ENCODE peak calls at places on chromosomes 11 and 22, in eight cellular contexts. X is stomach, P is prostate gland, F is sigmoid colon, Y is HCT116, K is K562, J is GM12878, R is GM23338. G is an unnamed sample.

GRCh38 chr11:102415252-102415916 is 37.2 kb downstream of the TMEM123 start:
- DNase-seq in X (no peak), R (no peak), Y (no peak), P (no peak), J (no peak), F (no peak), K (no peak), G (no peak)

GRCh38 chr11:64892411-64892831 is 14.0 kb upstream of the EHD1 start:
- DNase-seq in K (no peak), R (no peak), X (no peak), Y (no peak), P (no peak), J (no peak), F (no peak), G (no peak)

GRCh38 chr11:77883775-77884174 is 62.8 kb downstream of the AAMDC start:
- DNase-seq in F (no peak), X (no peak), P (no peak), R (no peak), J (no peak), Y (no peak), K (no peak), G (no peak)

GRCh38 chr22:37556750-37557149 is 3.5 kb upstream of the CDC42EP1 start:
- DNase-seq in K (no peak), J (no peak), X (no peak), Y (no peak), R (peak), F (no peak), P (no peak), G (no peak)

GRCh38 chr22:49031746-49032330 is 795.8 kb downstream of the BRD1 start:
- DNase-seq in R (no peak), P (no peak), Y (no peak), J (no peak), X (no peak), K (no peak), F (no peak), G (no peak)

GRCh38 chr11:44885919-44886318 is 64.8 kb downstream of the TP53I11 start:
- DNase-seq in K (no peak), Y (no peak), P (no peak), F (no peak), R (no peak), X (no peak), J (no peak), G (no peak)

GRCh38 chr11:34243620-34244493 is 114.0 kb downstream of the ABTB2 start:
- DNase-seq in J (peak), X (peak), K (peak), P (peak), Y (peak), R (no peak), F (no peak), G (peak)

GRCh38 chr22:43990044-43990443 is 34.1 kb upstream of the PARVB start:
- DNase-seq in F (peak), X (no peak), P (no peak), Y (no peak), K (no peak), R (no peak), J (no peak), G (no peak)

GRCh38 chr11:8699903-8700302 is 17.3 kb downstream of the RPL27A start:
- DNase-seq in J (no peak), Y (no peak), X (no peak), P (no peak), K (no peak), F (peak), R (peak), G (no peak)

GRCh38 chr22:29820941-29821789 is 16.9 kb downstream of the ASCC2 start:
- DNase-seq in P (peak), K (peak), X (peak), F (peak), J (peak), R (no peak), Y (peak), G (no peak)

GRCh38 chr11:93861808-93862207 is 11.4 kb upstream of the VSTM5 start:
- DNase-seq in Y (no peak), X (no peak), R (no peak), P (no peak), K (no peak), J (no peak), F (no peak), G (no peak)

GRCh38 chr11:65563606-65564005 is 5.4 kb upstream of the LTBP3 start:
- DNase-seq in J (no peak), R (no peak), X (no peak), Y (no peak), P (no peak), K (no peak), F (no peak), G (no peak)

GRCh38 chr11:83087035-83087434 is 15.3 kb upstream of the RAB30 start:
- DNase-seq in R (no peak), K (no peak), F (no peak), P (no peak), Y (no peak), X (no peak), J (no peak), G (no peak)

GRCh38 chr11:8329336-8329735 is 65.7 kb upstream of the LMO1 start:
- DNase-seq in P (no peak), F (no peak), J (no peak), X (no peak), R (no peak), K (no peak), Y (no peak), G (no peak)

GRCh38 chr11:43830928-43831440 is 49.6 kb upstream of the ALKBH3 start:
- DNase-seq in K (no peak), X (peak), F (no peak), R (no peak), P (no peak), J (no peak), Y (peak), G (no peak)

GRCh38 chr11:57349491-57350274 is 11.5 kb downstream of the P2RX3 start:
- DNase-seq in P (peak), R (peak), K (peak), F (peak), J (no peak), X (peak), Y (peak), G (peak)

GRCh38 chr11:94544832-94545640 is 1.3 kb downstream of the FUT4 start:
- DNase-seq in Y (no peak), F (peak), J (no peak), X (peak), P (peak), R (peak), K (peak), G (no peak)

GRCh38 chr22:29621761-29622526 is 18.5 kb downstream of the NF2 start:
- DNase-seq in F (no peak), P (no peak), K (no peak), Y (peak), R (peak), J (no peak), X (no peak), G (no peak)

GRCh38 chr11:76674517-76675400 is 4.2 kb upstream of the LRRC32 start:
- DNase-seq in R (peak), F (no peak), Y (no peak), K (no peak), P (no peak), J (peak), X (no peak), G (no peak)

GRCh38 chr22:30868663-30869385 is 99.8 kb downstream of the MORC2 start:
- DNase-seq in P (no peak), F (peak), R (no peak), Y (no peak), K (peak), J (no peak), X (no peak), G (peak)

GRCh38 chr11:95412074-95412473 is 181.1 kb upstream of the SESN3 start:
- DNase-seq in R (no peak), X (no peak), J (no peak), Y (no peak), F (no peak), K (no peak), P (no peak), G (no peak)

GRCh38 chr11:76658231-76658630 is 12.3 kb downstream of the LRRC32 start:
- DNase-seq in K (no peak), P (no peak), Y (no peak), F (peak), R (no peak), X (no peak), J (no peak), G (no peak)

GRCh38 chr11:2833051-2833937 is 52.3 kb downstream of the CDKN1C start:
- DNase-seq in F (no peak), P (no peak), K (no peak), R (no peak), J (no peak), X (no peak), Y (no peak), G (no peak)

GRCh38 chr11:92784313-92784712 is 185.1 kb upstream of the MTNR1B start:
- DNase-seq in J (no peak), R (no peak), F (no peak), Y (no peak), P (no peak), K (no peak), X (no peak), G (no peak)

GRCh38 chr11:69088676-69089146 is 40.0 kb downstream of the TPCN2 start:
- DNase-seq in Y (peak), P (peak), K (peak), J (peak), R (peak), F (peak), X (peak), G (peak)

DNA sequence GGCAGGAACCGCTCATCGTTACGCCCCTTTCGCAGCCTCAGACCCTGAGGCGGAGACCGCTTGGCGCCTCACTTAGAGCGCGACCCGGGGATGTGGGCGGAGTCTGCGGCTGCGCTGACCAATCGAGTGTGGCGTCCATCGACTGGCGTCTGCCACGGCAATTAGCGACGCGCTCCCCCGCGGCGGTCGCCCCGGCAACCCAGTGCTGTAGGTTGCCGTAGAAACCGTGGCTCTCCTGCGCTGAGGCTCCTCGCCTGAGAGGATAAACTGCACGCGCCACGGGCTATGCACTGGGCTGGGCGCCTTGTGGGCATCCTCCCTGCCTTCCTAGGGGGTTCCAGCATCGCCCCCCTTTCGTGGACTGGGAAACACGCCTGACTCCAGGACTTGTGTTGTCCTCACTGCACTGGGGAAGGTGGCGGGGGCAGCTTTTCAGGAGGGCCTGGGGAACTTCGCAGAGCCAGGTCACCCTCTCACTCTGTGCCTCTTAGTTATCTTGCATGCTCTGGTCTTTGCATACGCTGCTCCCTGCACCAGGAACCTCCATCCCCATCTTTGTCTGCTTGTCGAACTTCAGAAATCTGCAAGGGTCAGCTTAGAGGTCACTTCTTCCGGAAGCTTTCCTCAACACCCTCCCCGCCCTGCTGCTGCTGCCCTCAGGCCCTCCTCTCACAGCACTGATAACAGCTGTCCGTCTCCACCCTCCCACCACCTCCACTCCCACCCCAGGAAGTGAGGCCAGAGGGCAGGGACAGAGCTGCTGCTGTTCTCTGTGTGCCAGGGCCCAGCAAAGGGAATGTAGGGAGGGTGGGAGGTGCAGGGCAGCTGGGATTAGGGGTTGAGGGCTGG is 539 bp upstream of the P2RX6 start:
- DNase-seq in R (peak), P (peak), J (peak), F (peak), K (peak), X (peak), Y (peak), G (peak)
- TF ChIP-seq POLR2AphosphoS5 in R (peak), P (peak), J (no peak), F (peak), K (no peak), X (peak), Y (peak), G (no peak)

GRCh38 chr11:313787-314547 is at the start of gene IFITM1:
- DNase-seq in P (peak), J (peak), F (no peak), X (no peak), R (peak), Y (no peak), K (no peak), G (peak)
- TF ChIP-seq POLR2AphosphoS5 in P (peak), J (peak), F (peak), X (peak), R (peak), Y (no peak), K (peak), G (peak)

GRCh38 chr22:32583921-32584335 is 109.3 kb downstream of the FBXO7 start:
- DNase-seq in J (no peak), P (no peak), X (no peak), F (peak), K (no peak), R (no peak), Y (no peak), G (no peak)
- TF ChIP-seq POLR2AphosphoS5 in J (no peak), P (no peak), X (no peak), F (no peak), K (no peak), R (no peak), Y (no peak), G (no peak)

GRCh38 chr11:47152953-47153950 is 23.4 kb downstream of the ARFGAP2 start:
- DNase-seq in F (peak), P (peak), J (peak), X (peak), Y (no peak), K (peak), R (peak), G (peak)

GRCh38 chr11:47156333-47156732 is 20.3 kb downstream of the ARFGAP2 start:
- DNase-seq in K (no peak), J (no peak), P (no peak), Y (no peak), X (no peak), R (no peak), F (no peak), G (no peak)

GRCh38 chr11:47156951-47157350 is 19.7 kb downstream of the ARFGAP2 start:
- DNase-seq in R (no peak), P (no peak), F (no peak), Y (no peak), X (no peak), J (no peak), K (no peak), G (no peak)

GRCh38 chr11:47155914-47156313 is 20.8 kb downstream of the ARFGAP2 start:
- DNase-seq in K (no peak), R (no peak), X (no peak), J (no peak), Y (no peak), F (no peak), P (no peak), G (no peak)

DNA sequence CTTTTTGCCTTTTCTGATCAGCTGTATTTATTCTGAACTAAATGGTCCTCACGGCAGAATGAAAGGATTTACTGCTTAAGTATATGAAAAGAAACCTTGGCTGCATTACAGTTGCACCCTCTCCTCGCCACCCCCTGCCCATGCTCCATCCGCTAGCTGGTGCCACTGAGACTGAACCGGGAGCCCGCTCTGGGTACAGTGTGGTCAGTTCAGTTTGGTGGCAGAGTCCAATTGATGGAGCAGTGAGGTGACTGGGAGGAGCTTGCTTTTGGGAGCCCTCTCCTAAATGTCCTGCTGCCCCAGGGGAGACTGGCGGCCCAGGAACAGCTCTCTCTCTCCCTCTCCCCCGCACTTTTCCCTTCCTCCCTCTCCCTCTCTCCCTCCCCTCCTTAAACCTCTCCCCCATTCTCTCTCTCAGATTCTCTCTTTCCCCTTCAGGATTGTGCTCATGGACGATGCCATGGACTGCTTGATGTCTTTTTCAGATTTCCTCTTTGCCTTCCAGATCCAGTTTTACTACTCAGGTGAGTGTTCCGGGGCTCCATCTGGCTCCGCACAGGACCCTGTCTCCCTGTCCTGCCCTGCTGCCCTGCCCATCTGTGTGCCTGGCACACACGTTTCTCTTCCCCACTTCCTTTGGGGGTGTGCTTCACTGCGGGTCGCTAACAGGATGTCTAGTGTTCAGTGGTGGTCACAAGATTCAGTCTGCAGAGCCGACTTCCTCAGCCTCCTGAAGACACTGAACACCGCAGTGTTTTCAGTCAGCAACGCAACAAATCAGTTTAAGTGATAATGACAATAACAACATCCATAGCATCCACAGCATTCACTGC is 21.7 kb downstream of the ARFGAP2 start:
- DNase-seq in X (no peak), Y (no peak), F (no peak), P (no peak), K (no peak), R (no peak), J (no peak), G (no peak)
- TF ChIP-seq POLR2AphosphoS5 in X (no peak), Y (no peak), F (no peak), P (no peak), K (no peak), R (no peak), J (no peak), G (no peak)

GRCh38 chr11:132874638-132875037 is 657.7 kb downstream of the OPCML start:
- DNase-seq in K (no peak), Y (no peak), J (no peak), R (no peak), X (no peak), F (no peak), P (no peak), G (no peak)
- TF ChIP-seq POLR2AphosphoS5 in K (no peak), Y (no peak), J (no peak), R (no peak), X (no peak), F (no peak), P (no peak), G (no peak)

GRCh38 chr11:66856496-66857233 is at the start of gene LRFN4:
- DNase-seq in X (peak), J (no peak), F (peak), P (no peak), Y (no peak), R (peak), K (peak), G (peak)
- TF ChIP-seq POLR2AphosphoS5 in X (no peak), J (no peak), F (no peak), P (no peak), Y (no peak), R (peak), K (no peak), G (no peak)

GRCh38 chr22:41682033-41682807 is 6.4 kb downstream of the SNU13 start:
- DNase-seq in F (peak), X (peak), K (peak), P (peak), R (peak), J (peak), Y (peak), G (peak)
- TF ChIP-seq POLR2AphosphoS5 in F (peak), X (peak), K (peak), P (peak), R (peak), J (peak), Y (peak), G (peak)

GRCh38 chr22:46598737-46599424 is 21.3 kb upstream of the GRAMD4 start:
- DNase-seq in P (no peak), F (no peak), J (no peak), K (no peak), X (no peak), Y (no peak), R (no peak), G (no peak)
- TF ChIP-seq POLR2AphosphoS5 in P (no peak), F (peak), J (no peak), K (no peak), X (no peak), Y (no peak), R (no peak), G (no peak)

G was measured in GM12891.